ENCODE peak calls at places on chromosomes 6 and 20, in five cellular contexts. G is A549, Z is H1, L is HepG2, T is GM12878. H is an unnamed sample.

GRCh38 chr6:4906942-4907300 is 96.9 kb downstream of the RPP40 start:
- DNase-seq in Z (no peak), G (no peak), T (no peak), L (no peak), H (no peak)

GRCh38 chr6:137571854-137572253 is 77.7 kb upstream of the OLIG3 start:
- DNase-seq in G (peak), Z (no peak), L (peak), T (no peak), H (peak)

GRCh38 chr6:3310051-3310448 is 51.3 kb downstream of the PSMG4 start:
- DNase-seq in T (no peak), L (no peak), G (no peak), Z (no peak), H (no peak)

GRCh38 chr6:98117072-98117471 is 717.3 kb upstream of the POU3F2 start:
- DNase-seq in Z (no peak), T (no peak), G (no peak), L (no peak), H (no peak)

GRCh38 chr6:168297643-168298042 is 21.9 kb downstream of the DACT2 start:
- DNase-seq in L (no peak), T (no peak), G (no peak), Z (no peak), H (no peak)

GRCh38 chr6:142485256-142485655 is 183.4 kb downstream of the ADGRG6 start:
- DNase-seq in T (no peak), G (no peak), L (no peak), Z (no peak), H (no peak)

GRCh38 chr20:52490715-52491430 is 299.3 kb upstream of the ZFP64 start:
- DNase-seq in Z (no peak), L (no peak), G (no peak), T (no peak), H (no peak)

GRCh38 chr20:57638173-57638894 is 18.1 kb upstream of the ZBP1 start:
- DNase-seq in Z (no peak), T (no peak), G (no peak), L (no peak), H (no peak)

GRCh38 chr6:164252952-164253351 is 838.4 kb downstream of the QKI start:
- DNase-seq in G (no peak), L (no peak), Z (no peak), T (no peak), H (no peak)

GRCh38 chr6:50826803-50827202 is 8.1 kb downstream of the TFAP2B start:
- DNase-seq in T (no peak), Z (no peak), G (no peak), L (no peak), H (no peak)

GRCh38 chr6:2168480-2168879 is 76.9 kb downstream of the GMDS start:
- DNase-seq in T (no peak), G (no peak), Z (no peak), L (no peak), H (no peak)

GRCh38 chr6:85015396-85015990 is 251.1 kb upstream of the TBX18 start:
- DNase-seq in T (no peak), Z (peak), G (peak), L (peak), H (peak)

GRCh38 chr6:25388776-25389175 is 109.6 kb downstream of the CARMIL1 start:
- DNase-seq in Z (no peak), T (no peak), G (no peak), L (no peak), H (no peak)

GRCh38 chr6:113591896-113592827 is 265.0 kb upstream of the MARCKS start:
- DNase-seq in G (no peak), Z (no peak), T (no peak), L (peak), H (no peak)

GRCh38 chr20:4811661-4812181 is 90.0 kb downstream of the PRND start:
- DNase-seq in L (no peak), Z (no peak), G (no peak), T (peak), H (no peak)

GRCh38 chr20:49260218-49260617 is 17.6 kb downstream of the ZNFX1 start:
- DNase-seq in Z (no peak), G (no peak), T (no peak), L (no peak), H (no peak)

GRCh38 chr20:4272225-4272624 is 256.9 kb upstream of the RNF24 start:
- DNase-seq in T (no peak), L (no peak), G (no peak), Z (no peak), H (no peak)

GRCh38 chr6:33010356-33010755 is 965 bp upstream of the HLA-DOA start:
- DNase-seq in L (no peak), T (no peak), G (no peak), Z (no peak), H (no peak)

GRCh38 chr20:43963872-43964791 is 49.5 kb downstream of the TOX2 start:
- DNase-seq in T (no peak), G (no peak), Z (no peak), L (no peak), H (no peak)
- TF ChIP-seq HDAC2 in T (no peak), G (no peak), Z (no peak), L (no peak), H (no peak)

GRCh38 chr6:82711992-82712788 is 348.6 kb downstream of the TPBG start:
- DNase-seq in L (no peak), Z (no peak), T (no peak), G (no peak), H (no peak)
- TF ChIP-seq HDAC2 in L (no peak), Z (no peak), T (no peak), G (no peak), H (no peak)

GRCh38 chr6:40320947-40321346 is 266.2 kb downstream of the LRFN2 start:
- DNase-seq in Z (no peak), G (no peak), T (no peak), L (no peak), H (no peak)

GRCh38 chr6:40320441-40320840 is 266.7 kb downstream of the LRFN2 start:
- DNase-seq in T (no peak), Z (no peak), L (no peak), G (no peak), H (no peak)

GRCh38 chr6:40324206-40324605 is 263.0 kb downstream of the LRFN2 start:
- DNase-seq in L (no peak), T (no peak), G (no peak), Z (no peak), H (no peak)

GRCh38 chr6:40321616-40322015 is 265.5 kb downstream of the LRFN2 start:
- DNase-seq in L (no peak), T (no peak), Z (no peak), G (no peak), H (no peak)

DNA sequence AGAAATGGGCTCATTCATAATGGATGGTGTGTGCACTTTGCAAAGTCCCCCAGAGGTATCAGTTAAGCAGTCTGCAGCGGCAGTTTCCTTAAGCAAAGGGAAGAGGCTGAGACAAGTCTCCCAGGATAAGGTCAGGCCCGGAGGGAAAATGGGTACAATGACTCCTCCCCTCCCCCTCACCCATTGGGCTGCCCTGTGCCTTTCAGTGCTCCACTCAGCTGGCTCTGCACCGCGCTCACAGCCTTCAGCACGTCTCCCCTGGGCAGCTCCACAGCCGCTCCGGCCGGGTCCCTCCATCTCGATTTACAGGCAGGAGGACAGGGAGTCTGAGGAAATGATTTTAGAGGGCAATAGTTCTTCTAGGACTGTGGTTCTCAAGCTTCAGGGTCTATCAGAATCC is 264.8 kb downstream of the LRFN2 start:
- DNase-seq in Z (no peak), L (no peak), G (no peak), T (no peak), H (no peak)
- TF ChIP-seq HDAC2 in Z (no peak), L (no peak), G (no peak), T (no peak), H (no peak)

GRCh38 chr20:20549267-20549612 is 163.2 kb downstream of the RALGAPA2 start:
- DNase-seq in T (no peak), L (no peak), G (no peak), Z (no peak), H (no peak)
- TF ChIP-seq HDAC2 in T (no peak), L (no peak), G (no peak), Z (no peak), H (no peak)

H was measured in K562.